ENCODE peak calls at places on chromosomes 6 and 20, in five cellular contexts. S is spleen, A is IMR-90, Z is neural progenitor cell, G is PC-3. N is an unnamed sample. For H3K4me1, the result is how much of the 10 kb centered on the place peaks cover.

GRCh38 chr6:169252805-169253189 is 849 bp downstream of the THBS2 start:
- DNase-seq in Z (peak), A (no peak), S (no peak), G (no peak), N (no peak)

GRCh38 chr6:77089776-77090175 is 373.5 kb downstream of the HTR1B start:
- DNase-seq in G (no peak), Z (no peak), S (no peak), A (peak), N (no peak)

GRCh38 chr6:156886409-156886808 is 109.2 kb downstream of the ARID1B start:
- DNase-seq in G (no peak), Z (no peak), S (no peak), A (no peak), N (no peak)

GRCh38 chr6:154721460-154721859 is 11.8 kb upstream of the SCAF8 start:
- DNase-seq in S (no peak), G (peak), A (peak), Z (no peak), N (no peak)

GRCh38 chr6:129133770-129134192 is 250.8 kb downstream of the LAMA2 start:
- DNase-seq in A (peak), S (no peak), Z (no peak), G (no peak), N (no peak)

GRCh38 chr6:134594881-134595280 is 277.0 kb upstream of the SGK1 start:
- DNase-seq in A (no peak), Z (no peak), S (no peak), G (no peak), N (no peak)

GRCh38 chr20:25668446-25668845 is 28.2 kb downstream of the ZNF337 start:
- DNase-seq in Z (no peak), G (no peak), S (no peak), A (no peak), N (no peak)

GRCh38 chr6:170089937-170090335 is 200.9 kb downstream of the DLL1 start:
- DNase-seq in S (peak), A (no peak), G (no peak), Z (no peak), N (peak)

GRCh38 chr6:167731731-167732422 is 94.8 kb upstream of the AFDN start:
- DNase-seq in S (peak), G (no peak), Z (no peak), A (no peak), N (no peak)

GRCh38 chr6:101266063-101266462 is 127.4 kb upstream of the GRIK2 start:
- DNase-seq in G (no peak), Z (no peak), A (no peak), S (no peak), N (no peak)

GRCh38 chr6:139534472-139535115 is 160.1 kb upstream of the CITED2 start:
- DNase-seq in G (no peak), Z (no peak), A (no peak), S (no peak), N (no peak)

GRCh38 chr6:85360794-85361642 is 88.9 kb upstream of the NT5E start:
- DNase-seq in A (peak), G (peak), Z (no peak), S (no peak), N (no peak)

GRCh38 chr6:46199387-46199786 is 28.6 kb upstream of the ENPP5 start:
- DNase-seq in Z (no peak), S (no peak), A (no peak), G (no peak), N (no peak)

GRCh38 chr6:105484238-105485161 is 81.6 kb upstream of the PREP start:
- DNase-seq in Z (peak), A (peak), S (no peak), G (peak), N (no peak)

GRCh38 chr6:100475554-100476325 is 11.0 kb upstream of the SIM1 start:
- DNase-seq in Z (no peak), A (peak), G (peak), S (no peak), N (no peak)

GRCh38 chr20:34302312-34302722 is 838 bp downstream of the AHCY start:
- DNase-seq in S (no peak), A (peak), Z (peak), G (peak), N (no peak)
- TF ChIP-seq CTCF in S (no peak), A (no peak), Z (peak), G (no peak), N (no peak)

GRCh38 chr20:31708839-31709534 is 13.7 kb downstream of the BCL2L1 start:
- DNase-seq in G (peak), A (no peak), Z (no peak), S (peak), N (no peak)
- H3K4me1 ChIP-seq in G (half or more), A (under half), Z (under half), S (half or more), N (half or more)

GRCh38 chr6:108383967-108384366 is 89.1 kb downstream of the AFG1L start:
- DNase-seq in Z (no peak), S (no peak), A (no peak), G (peak), N (no peak)

DNA sequence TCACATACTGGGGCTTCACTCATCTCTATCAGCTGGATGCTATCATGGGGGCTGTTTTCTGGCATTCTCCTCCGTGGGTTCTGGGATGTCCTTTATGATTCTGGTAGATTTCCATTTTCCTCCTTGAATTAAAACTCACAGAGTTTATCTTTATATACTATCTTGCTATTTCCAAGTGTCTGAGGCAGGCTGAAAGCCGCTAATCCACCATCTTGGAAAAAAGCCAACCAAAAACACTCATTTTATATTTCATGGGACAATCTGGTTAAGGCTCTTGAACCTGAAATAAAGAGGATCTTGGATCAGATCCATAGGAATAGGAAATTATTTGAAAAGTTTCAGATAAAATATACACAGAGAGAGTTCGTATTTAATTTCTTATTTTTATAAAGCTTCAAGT is 86.0 kb downstream of the AFG1L start:
- DNase-seq in Z (no peak), A (no peak), G (no peak), S (no peak), N (no peak)
- H3K27ac ChIP-seq in Z (no peak), A (no peak), G (no peak), S (no peak), N (no peak)

DNA sequence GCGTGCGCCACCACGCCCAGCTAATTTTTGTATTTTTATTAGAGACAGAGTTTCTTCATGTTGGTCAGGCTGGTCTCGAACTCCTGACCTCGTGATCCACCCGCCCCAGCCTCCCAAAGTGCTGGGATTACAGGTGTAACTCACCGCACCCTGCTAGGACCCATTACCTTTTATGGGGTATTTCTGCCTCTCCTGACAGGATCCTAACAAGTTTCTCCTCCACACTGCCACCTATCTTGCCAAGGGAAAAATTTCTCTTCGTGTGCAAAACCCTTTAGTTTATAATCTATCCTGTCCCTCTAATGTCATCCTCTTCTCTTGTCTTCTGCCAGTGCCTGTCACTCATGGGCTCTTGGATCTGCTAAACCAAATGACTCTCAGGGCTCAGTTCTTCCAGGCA is 1.9 kb downstream of the STMND1 start:
- DNase-seq in S (no peak), A (no peak), Z (no peak), G (peak), N (no peak)
- TF ChIP-seq CTCF in S (no peak), A (peak), Z (peak), G (peak), N (no peak)

GRCh38 chr6:14858808-14859207 is 387.1 kb upstream of the JARID2 start:
- DNase-seq in A (no peak), S (no peak), Z (no peak), G (no peak), N (no peak)

GRCh38 chr6:14852375-14852774 is 393.5 kb upstream of the JARID2 start:
- DNase-seq in Z (no peak), A (no peak), G (no peak), S (no peak), N (no peak)

GRCh38 chr6:14851286-14851685 is 394.6 kb upstream of the JARID2 start:
- DNase-seq in A (peak), G (no peak), Z (no peak), S (no peak), N (no peak)

GRCh38 chr6:14857501-14857900 is 388.4 kb upstream of the JARID2 start:
- DNase-seq in S (peak), G (no peak), Z (no peak), A (no peak), N (peak)

GRCh38 chr6:14856177-14856576 is 389.7 kb upstream of the JARID2 start:
- DNase-seq in S (no peak), A (no peak), Z (no peak), G (no peak), N (no peak)
- H3K4me1 ChIP-seq in S (under half), A (under half), Z (under half), G (under half), N (under half)

DNA sequence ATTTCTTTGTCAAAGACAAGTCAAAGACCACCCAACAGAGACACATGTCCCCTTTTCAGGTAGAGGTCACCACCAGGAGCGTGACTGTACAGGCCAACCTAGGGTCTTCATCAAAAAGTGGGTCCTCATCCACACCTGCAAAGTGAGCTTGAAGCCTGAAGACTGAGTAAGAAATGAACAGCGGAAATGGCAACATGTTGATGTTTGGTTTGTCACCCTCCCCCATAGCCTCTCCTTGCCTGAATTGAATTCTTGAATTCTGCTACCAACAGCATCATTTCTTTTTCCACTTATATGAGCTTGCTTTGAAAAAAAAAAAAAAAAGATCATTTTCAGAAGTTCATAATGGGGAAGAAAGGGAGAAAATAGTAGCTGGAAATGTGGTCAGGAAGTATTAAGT is 104.4 kb downstream of the NFATC2 start:
- DNase-seq in A (no peak), Z (no peak), S (no peak), G (no peak), N (no peak)
- H3K27ac ChIP-seq in A (no peak), Z (no peak), S (no peak), G (no peak), N (no peak)

DNA sequence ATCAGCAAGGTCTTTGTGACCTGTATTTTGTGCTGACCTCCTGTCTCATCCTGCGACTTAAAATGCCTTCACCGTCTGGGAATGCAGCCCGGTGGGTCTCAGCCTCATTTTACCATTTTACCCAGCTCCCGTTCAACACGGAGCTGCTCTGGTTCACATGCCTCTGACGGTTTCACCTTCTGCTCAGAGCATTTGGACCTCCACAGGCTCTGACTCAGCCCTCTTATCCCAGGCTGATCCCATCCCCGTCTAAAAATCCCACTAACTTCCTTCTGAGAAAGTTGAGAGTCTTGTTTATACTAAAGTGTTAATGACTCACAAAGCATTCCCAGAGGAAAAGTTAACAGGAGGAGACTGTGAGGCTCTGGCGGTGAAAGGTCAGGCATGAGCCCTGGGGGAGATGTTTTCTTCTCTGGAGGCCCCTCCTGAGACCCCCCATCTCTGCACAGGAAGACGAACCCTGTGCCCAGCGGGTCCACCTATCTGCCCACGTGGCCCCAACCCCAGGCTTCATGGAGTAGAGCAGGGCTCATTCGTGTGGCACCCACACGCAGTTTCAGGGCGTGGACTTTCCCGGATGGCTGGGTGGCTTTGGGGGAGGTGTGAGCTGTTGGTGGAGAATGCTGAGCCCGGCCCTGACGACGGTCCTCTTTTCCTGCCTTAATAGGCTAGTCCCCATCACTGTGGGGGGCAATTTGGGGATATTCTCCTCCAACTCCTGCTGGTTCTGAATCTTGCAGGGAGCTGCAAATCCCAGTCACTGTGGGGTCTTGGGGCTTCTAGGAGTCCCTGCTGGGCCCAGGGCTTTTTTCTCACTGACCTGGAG is 3.3 kb upstream of the BIRC7 start:
- DNase-seq in S (no peak), Z (no peak), A (peak), G (peak), N (no peak)
- TF ChIP-seq CTCF in S (no peak), Z (no peak), A (no peak), G (no peak), N (no peak)

DNA sequence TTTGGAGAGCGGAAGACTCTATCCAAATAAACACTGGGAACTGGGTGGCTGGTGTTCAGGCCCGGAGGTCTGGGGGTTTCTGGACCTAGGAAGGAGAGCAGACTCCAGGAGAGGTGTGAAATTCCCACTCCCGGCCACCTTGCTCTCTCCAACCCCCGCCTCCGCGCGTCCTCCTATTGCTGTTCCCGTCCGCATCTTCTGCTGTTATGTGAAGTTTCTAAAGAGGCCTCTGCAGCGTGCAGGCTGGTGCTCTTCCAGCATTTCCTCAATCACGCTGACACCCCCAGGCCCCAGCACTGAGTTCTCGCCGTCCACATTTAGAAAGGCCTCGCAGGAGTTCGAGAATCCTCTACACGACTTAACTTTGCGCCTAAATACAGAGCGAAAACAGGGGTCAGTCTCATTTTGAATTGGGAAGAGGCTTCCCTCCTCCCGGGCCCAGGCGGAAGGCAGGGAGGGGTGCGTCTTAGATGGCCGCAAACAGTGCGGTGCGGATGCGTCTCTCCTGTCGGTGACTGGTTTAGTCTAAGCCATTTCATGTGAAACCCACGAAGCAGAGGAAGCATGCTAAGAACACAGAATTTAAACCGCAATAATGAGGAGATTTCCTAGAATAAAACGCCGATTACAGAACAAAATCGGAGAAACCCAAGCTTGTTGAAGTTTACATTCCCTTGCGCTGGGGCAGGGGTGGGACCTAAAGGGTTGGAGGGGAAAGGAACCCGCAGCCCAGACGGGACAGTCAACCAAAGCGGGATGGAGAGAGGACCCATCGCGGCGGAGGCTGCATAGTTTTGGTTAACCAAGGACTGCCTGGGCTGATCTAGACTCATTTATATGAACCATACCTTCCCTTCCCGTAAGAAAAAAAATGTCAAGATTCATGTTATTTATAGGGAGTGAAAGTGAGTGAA is 4.0 kb upstream of the FOXF2 start:
- DNase-seq in S (no peak), G (no peak), Z (peak), A (no peak), N (no peak)
- H3K4me1 ChIP-seq in S (half or more), G (under half), Z (under half), A (under half), N (under half)

GRCh38 chr6:94894300-94894699 is 683.0 kb upstream of the MANEA start:
- DNase-seq in S (no peak), A (no peak), Z (no peak), G (no peak), N (no peak)

DNA sequence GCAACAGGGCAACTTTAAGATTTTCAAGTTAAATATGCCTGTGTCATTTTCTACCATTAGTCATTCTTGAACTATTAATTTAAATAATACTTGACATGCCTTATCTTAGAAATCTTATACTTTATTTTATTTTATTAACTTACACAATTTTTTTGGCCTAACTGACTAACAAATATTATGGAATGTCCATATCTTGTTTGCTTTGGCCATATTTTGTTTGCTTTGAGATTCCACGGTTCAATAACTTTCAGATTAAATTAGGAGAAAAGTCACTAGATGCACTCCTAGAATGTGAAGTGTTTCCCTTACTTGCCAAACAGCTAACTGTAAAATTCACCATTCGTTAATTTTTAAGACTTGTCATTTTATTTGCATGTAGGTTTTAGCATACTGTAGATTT is 684.0 kb upstream of the MANEA start:
- DNase-seq in Z (no peak), A (no peak), S (no peak), G (peak), N (no peak)
- H3K27ac ChIP-seq in Z (no peak), A (no peak), S (no peak), G (no peak), N (no peak)

GRCh38 chr20:44153636-44154043 is 33.3 kb downstream of the JPH2 start:
- DNase-seq in A (peak), S (no peak), Z (no peak), G (peak), N (no peak)

GRCh38 chr20:44159125-44159524 is 27.9 kb downstream of the JPH2 start:
- DNase-seq in A (no peak), G (no peak), S (no peak), Z (no peak), N (no peak)

GRCh38 chr20:44157061-44157460 is 29.9 kb downstream of the JPH2 start:
- DNase-seq in G (no peak), A (no peak), S (no peak), Z (no peak), N (no peak)

GRCh38 chr20:44151621-44152416 is 35.2 kb downstream of the JPH2 start:
- DNase-seq in G (peak), A (no peak), S (no peak), Z (no peak), N (no peak)

DNA sequence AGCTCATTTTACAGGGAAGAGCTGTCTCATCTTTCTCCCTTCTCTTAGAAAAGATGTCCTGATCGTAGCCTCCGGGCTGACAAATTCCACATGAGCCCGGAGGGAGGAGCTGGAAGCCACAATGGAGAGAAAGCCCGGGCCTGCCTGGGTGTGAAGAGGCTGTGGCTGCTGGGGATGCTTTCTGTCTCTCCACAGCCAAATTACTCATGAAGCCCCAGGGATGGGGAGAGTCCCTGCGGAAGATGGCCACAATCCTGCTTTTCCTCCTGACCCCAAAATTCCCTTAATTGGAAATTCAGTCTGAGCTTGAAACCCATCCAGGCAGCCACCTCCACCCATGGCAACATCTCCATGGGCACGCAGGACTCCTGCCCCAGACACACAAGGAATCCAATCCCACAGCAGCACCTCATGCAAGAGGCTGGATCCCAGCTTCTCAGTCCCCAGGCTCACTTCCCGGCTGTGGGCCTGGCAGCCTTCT is 32.4 kb downstream of the JPH2 start:
- DNase-seq in Z (peak), G (no peak), A (no peak), S (no peak), N (no peak)
- TF ChIP-seq CTCF in Z (no peak), G (no peak), A (no peak), S (no peak), N (no peak)